ENCODE peak calls at places on chromosomes 13 and 19, in five cellular contexts. U, M, L, O and Z are unnamed samples.

GRCh38 chr13:84400711-84401110 is 518.4 kb upstream of the SLITRK1 start:
- DNase-seq in U (no peak), M (peak; percentile 94), L (no peak), O (peak; percentile 78), Z (no peak)

GRCh38 chr13:95304446-95304845 is 3.2 kb upstream of the ABCC4 start:
- DNase-seq in U (no peak), M (no peak), L (no peak), O (no peak), Z (no peak)

GRCh38 chr13:23427342-23428182 is 5.9 kb downstream of the SACS start:
- DNase-seq in U (peak; percentile 33), M (peak; percentile 69), L (no peak), O (peak; percentile 85), Z (no peak)

GRCh38 chr13:42548731-42549554 is 25.0 kb upstream of the TNFSF11 start:
- DNase-seq in U (no peak), M (no peak), L (no peak), O (peak; percentile 53), Z (no peak)

GRCh38 chr19:14149509-14149994 is 13.2 kb upstream of the ASF1B start:
- DNase-seq in U (no peak), M (no peak), L (peak; percentile 77), O (peak; percentile 82), Z (peak; percentile 41)

GRCh38 chr13:109211616-109212015 is 574.8 kb downstream of the IRS2 start:
- DNase-seq in U (no peak), M (peak; percentile 54), L (peak; percentile 46), O (no peak), Z (no peak)

GRCh38 chr13:92843549-92843948 is 383.1 kb upstream of the GPC6 start:
- DNase-seq in U (no peak), M (peak; percentile 60), L (no peak), O (peak; percentile 73), Z (no peak)

GRCh38 chr19:7850429-7850819 is 20.4 kb downstream of the EVI5L start:
- DNase-seq in U (no peak), M (no peak), L (peak; percentile 60), O (no peak), Z (no peak)

GRCh38 chr19:7488736-7489353 is at the start of gene PEX11G:
- DNase-seq in U (peak; percentile 45), M (peak; percentile 69), L (peak; percentile 99), O (peak; percentile 92), Z (peak; percentile 79)

GRCh38 chr13:31982540-31982939 is 49.0 kb upstream of the FRY start:
- DNase-seq in U (peak; percentile 36), M (peak; percentile 95), L (peak; percentile 54), O (peak; percentile 94), Z (no peak)

GRCh38 chr13:77480071-77480470 is 55.4 kb upstream of the SCEL start:
- DNase-seq in U (no peak), M (no peak), L (no peak), O (peak; percentile 5), Z (no peak)

GRCh38 chr19:21135433-21135832 is 6.4 kb upstream of the ZNF431 start:
- DNase-seq in U (no peak), M (no peak), L (no peak), O (no peak), Z (no peak)

GRCh38 chr13:113404366-113404722 is 40.4 kb upstream of the GRTP1 start:
- DNase-seq in U (no peak), M (no peak), L (peak; percentile 2), O (no peak), Z (no peak)

GRCh38 chr19:38774181-38774950 is 1.0 kb upstream of the LGALS7 start:
- DNase-seq in U (no peak), M (no peak), L (no peak), O (no peak), Z (no peak)

DNA sequence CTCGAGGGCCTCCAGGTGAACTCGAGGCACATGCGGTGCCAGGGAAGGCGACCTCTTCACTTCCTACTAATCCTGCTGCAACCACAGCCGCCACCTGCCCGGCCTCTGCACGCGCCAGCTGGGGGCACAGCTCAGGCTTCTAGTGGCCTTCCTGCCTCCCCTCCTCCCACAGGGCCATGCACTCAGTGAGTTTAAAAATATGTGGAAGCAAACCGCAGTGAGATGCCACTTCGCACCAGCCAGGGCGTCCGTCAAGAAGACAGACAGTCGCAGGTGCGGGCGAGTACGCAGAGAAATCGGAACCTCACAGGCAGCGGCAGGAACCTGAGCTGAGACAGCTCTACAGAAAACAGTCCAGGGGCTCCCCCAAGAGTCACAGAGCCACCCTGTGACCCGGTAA is 10.4 kb downstream of the LMNB2 start:
- DNase-seq in U (no peak), M (no peak), L (no peak), O (no peak), Z (peak; percentile 40)
- H3K4me3 ChIP-seq in U (no peak overlapping the region), M (no peak overlapping the region), L (no peak overlapping the region), O (no peak overlapping the region), Z (peak overlapping the region; percentile 29)

GRCh38 chr19:44344255-44344654 is 12.2 kb downstream of the ZNF112 start:
- DNase-seq in U (no peak), M (no peak), L (no peak), O (no peak), Z (no peak)
- H3K4me1 ChIP-seq in U (no peaks in the 10 kb centered on the region), M (no peaks in the 10 kb centered on the region), L (no peaks in the 10 kb centered on the region), O (no peaks in the 10 kb centered on the region), Z (no peaks in the 10 kb centered on the region)

DNA sequence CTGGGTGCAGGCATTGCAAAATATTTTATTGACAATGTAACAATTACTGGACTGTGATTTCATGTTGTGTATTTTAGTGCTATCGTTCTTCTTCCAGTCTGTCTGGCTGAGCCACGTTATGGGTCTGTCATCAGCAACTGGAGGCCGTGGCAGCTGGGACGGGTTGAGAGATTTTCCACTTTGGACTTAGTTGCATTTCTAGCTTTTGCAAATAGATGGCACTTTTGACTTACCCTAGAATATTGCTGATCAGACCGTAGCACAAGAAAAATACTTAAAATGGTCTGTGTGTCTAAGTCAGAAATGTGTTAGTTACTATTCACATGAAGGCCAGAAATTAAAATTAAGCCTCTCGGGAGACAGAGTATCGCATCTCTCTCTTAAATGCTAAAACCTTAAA is 211.1 kb downstream of the TEX29 start:
- DNase-seq in U (no peak), M (no peak), L (no peak), O (peak; percentile 2), Z (no peak)
- H3K4me3 ChIP-seq in U (no peak overlapping the region), M (no peak overlapping the region), L (no peak overlapping the region), O (no peak overlapping the region), Z (no peak overlapping the region)

DNA sequence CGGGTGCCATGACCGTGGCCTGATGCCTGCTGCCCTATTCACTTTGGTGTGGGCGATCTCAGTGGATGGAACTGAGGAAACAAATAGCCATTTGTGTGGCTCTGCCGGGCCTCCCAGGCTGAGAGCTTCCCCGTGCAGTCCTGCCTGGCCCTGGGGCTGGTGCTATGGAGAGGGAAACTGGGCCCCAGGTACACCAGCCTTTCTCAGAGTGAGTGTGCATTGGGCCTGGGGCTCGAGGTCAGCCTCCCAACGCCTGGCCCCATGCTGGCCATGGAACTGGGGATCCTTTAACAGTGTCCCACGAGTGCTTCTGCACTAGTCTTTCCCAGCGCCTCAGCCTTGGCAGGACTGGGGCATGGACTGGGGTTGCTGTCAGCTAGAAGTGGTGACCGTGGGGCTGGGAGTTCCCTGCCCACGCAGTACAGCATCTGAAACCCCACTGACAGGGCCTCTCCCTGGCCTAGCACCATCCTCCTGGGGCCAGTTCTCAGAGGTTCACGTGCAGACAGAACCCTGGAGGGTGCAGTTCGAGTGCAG is 10.5 kb downstream of the PLEKHF1 start:
- DNase-seq in U (no peak), M (no peak), L (no peak), O (no peak), Z (no peak)
- H3K4me1 ChIP-seq in U (peaks cover 99% of the 10 kb centered on the region), M (peaks cover 18% of the 10 kb centered on the region), L (peaks cover 8% of the 10 kb centered on the region), O (no peaks in the 10 kb centered on the region), Z (peaks cover 98% of the 10 kb centered on the region)

GRCh38 chr19:10191347-10191746 is 3.4 kb downstream of the DNMT1 start:
- DNase-seq in U (no peak), M (no peak), L (no peak), O (peak; percentile 75), Z (no peak)

GRCh38 chr19:10195199-10195519 is 406 bp upstream of the DNMT1 start:
- DNase-seq in U (no peak), M (no peak), L (no peak), O (no peak), Z (no peak)

GRCh38 chr19:10193666-10194499 is 870 bp downstream of the DNMT1 start:
- DNase-seq in U (no peak), M (peak; percentile 63), L (no peak), O (peak; percentile 35), Z (no peak)

GRCh38 chr19:10194500-10195198 is at the start of gene DNMT1:
- DNase-seq in U (peak; percentile 91), M (peak; percentile 95), L (peak; percentile 100), O (peak; percentile 98), Z (peak; percentile 98)

DNA sequence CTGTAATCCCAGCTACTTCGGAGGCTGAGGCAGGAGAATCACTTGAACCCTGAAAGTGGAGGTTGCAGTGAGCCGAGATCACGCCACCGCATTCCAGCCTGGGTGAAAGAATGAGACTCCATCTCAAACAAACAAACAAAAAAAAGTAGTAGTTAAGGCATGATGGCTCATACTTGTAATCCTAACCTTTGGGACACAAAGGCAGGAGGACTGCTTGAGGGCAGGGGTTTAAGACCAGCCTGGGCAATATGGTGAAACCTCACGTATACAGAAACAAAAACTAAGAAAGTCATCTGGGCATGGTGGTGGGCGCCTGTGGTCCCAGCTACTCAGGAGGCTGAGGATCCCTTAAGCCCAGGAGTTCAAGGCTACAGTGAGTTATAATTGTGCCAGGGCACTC is 1.8 kb downstream of the DNMT1 start:
- DNase-seq in U (no peak), M (no peak), L (no peak), O (no peak), Z (no peak)
- H3K4me3 ChIP-seq in U (no peak overlapping the region), M (no peak overlapping the region), L (no peak overlapping the region), O (no peak overlapping the region), Z (no peak overlapping the region)

GRCh38 chr19:42252365-42253244 is 2.3 kb downstream of the ERF start:
- DNase-seq in U (no peak), M (peak; percentile 66), L (peak; percentile 53), O (peak; percentile 68), Z (no peak)
- H3K4me1 ChIP-seq in U (peaks cover 50% of the 10 kb centered on the region), M (peaks cover 39% of the 10 kb centered on the region), L (peaks cover 33% of the 10 kb centered on the region), O (peaks cover 34% of the 10 kb centered on the region), Z (peaks cover 20% of the 10 kb centered on the region)

DNA sequence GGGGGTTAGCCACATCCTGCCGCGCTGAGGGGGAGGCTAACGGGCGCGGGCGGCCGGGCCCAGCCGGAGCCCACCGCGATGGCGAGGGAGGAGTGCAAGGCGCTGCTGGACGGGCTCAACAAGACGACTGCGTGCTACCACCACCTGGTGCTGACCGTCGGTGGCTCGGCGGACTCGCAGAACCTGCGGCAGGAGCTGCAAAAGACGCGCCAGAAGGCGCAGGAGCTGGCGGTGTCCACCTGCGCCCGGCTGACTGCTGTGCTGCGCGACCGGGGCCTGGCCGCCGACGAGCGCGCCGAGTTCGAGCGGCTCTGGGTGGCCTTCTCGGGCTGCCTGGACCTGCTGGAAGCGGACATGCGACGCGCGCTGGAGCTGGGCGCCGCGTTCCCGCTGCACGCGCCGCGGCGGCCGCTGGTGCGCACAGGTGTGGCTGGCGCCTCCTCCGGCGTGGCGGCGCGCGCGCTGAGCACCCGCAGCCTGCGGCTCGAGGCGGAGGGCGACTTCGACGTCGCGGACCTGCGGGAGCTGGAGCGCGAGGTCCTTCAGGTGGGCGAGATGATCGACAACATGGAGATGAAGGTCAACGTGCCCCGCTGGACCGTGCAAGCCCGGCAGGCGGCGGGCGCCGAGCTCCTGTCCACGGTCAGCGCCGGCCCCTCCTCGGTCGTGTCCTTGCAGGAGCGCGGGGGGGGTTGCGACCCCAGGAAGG is 692 bp downstream of the RGS9BP start:
- DNase-seq in U (no peak), M (peak; percentile 45), L (peak; percentile 55), O (no peak), Z (peak; percentile 29)
- H3K4me3 ChIP-seq in U (peak overlapping the region; percentile 92), M (peak overlapping the region; percentile 94), L (peak overlapping the region; percentile 83), O (peak overlapping the region; percentile 86), Z (peak overlapping the region; percentile 97)

GRCh38 chr19:19140476-19140875 is 2.2 kb upstream of the TMEM161A start:
- DNase-seq in U (no peak), M (peak; percentile 26), L (no peak), O (peak; percentile 34), Z (no peak)
- H3K4me1 ChIP-seq in U (peaks cover 11% of the 10 kb centered on the region), M (no peaks in the 10 kb centered on the region), L (peaks cover 8% of the 10 kb centered on the region), O (peaks cover 8% of the 10 kb centered on the region), Z (peaks cover 9% of the 10 kb centered on the region)

GRCh38 chr13:21330126-21330861 is 128.8 kb downstream of the ZDHHC20 start:
- DNase-seq in U (no peak), M (no peak), L (no peak), O (no peak), Z (no peak)
- H3K4me3 ChIP-seq in U (no peak overlapping the region), M (no peak overlapping the region), L (no peak overlapping the region), O (no peak overlapping the region), Z (no peak overlapping the region)